ENCODE peak calls at places on chromosomes 5 and 9, in six cellular contexts. O is retinal pigment epithelial cell; E is amniotic stem cell; M is GM20000; F is ELF-1; A is stimulated activated CD4-positive, alpha-beta T cell treated with anti-CD3 and anti-CD28 coated beads, TNF-alpha, amount 100 ng/mL, for 1 hour. Y is an unnamed sample.

GRCh38 chr9:120526493-120526892 is 53.5 kb downstream of the CDK5RAP2 start:
- DNase-seq in F (no peak), O (no peak), M (no peak), E (no peak), A (no peak), Y (no peak)

GRCh38 chr9:93582115-93582514 is 5.7 kb downstream of the PHF2 start:
- DNase-seq in F (no peak), O (no peak), A (no peak), M (no peak), E (no peak), Y (peak; percentile 7)

GRCh38 chr5:133233616-133234015 is 181.8 kb downstream of the HSPA4 start:
- DNase-seq in M (no peak), F (no peak), O (no peak), E (no peak), A (no peak), Y (no peak)

GRCh38 chr9:98081477-98082219 is 25.1 kb downstream of the NANS start:
- DNase-seq in A (no peak), E (no peak), M (no peak), F (no peak), O (no peak), Y (peak; percentile 53)

GRCh38 chr5:42579320-42579719 is 156.1 kb downstream of the GHR start:
- DNase-seq in M (no peak), A (no peak), F (no peak), E (no peak), O (peak; percentile 24), Y (no peak)

GRCh38 chr5:132877938-132878337 is 4.5 kb downstream of the LEAP2 start:
- DNase-seq in M (no peak), O (no peak), F (no peak), E (no peak), A (no peak), Y (no peak)

GRCh38 chr9:128127568-128127989 is at the start of gene PTGES2:
- DNase-seq in M (peak; percentile 86), E (peak; percentile 59), A (peak; percentile 57), F (no peak), O (peak; percentile 50), Y (peak; percentile 83)

GRCh38 chr5:116764941-116765340 is 190.3 kb upstream of the SEMA6A start:
- DNase-seq in F (no peak), E (no peak), A (no peak), M (no peak), O (no peak), Y (no peak)

GRCh38 chr9:116147821-116148220 is 5.8 kb upstream of the PAPPA start:
- DNase-seq in E (no peak), O (no peak), A (no peak), F (no peak), M (no peak), Y (no peak)

GRCh38 chr5:58060971-58061370 is 398.9 kb downstream of the PLK2 start:
- DNase-seq in O (no peak), E (no peak), F (no peak), A (no peak), M (no peak), Y (no peak)

GRCh38 chr9:19379697-19380046 is 364 bp downstream of the RPS6 start:
- DNase-seq in E (no peak), A (no peak), O (no peak), M (peak; percentile 26), F (no peak), Y (no peak)

GRCh38 chr5:177390363-177391300 is 6.4 kb downstream of the SLC34A1 start:
- DNase-seq in A (peak; percentile 78), O (peak; percentile 36), E (no peak), M (peak; percentile 93), F (peak; percentile 97), Y (peak; percentile 89)

GRCh38 chr5:17411436-17411835 is 86.6 kb upstream of the TAF11L2 start:
- DNase-seq in A (no peak), E (no peak), O (no peak), M (no peak), F (no peak), Y (no peak)

GRCh38 chr5:131230406-131230805 is 33.4 kb upstream of the CDC42SE2 start:
- DNase-seq in M (peak; percentile 26), A (no peak), F (peak; percentile 26), E (no peak), O (no peak), Y (no peak)

GRCh38 chr5:981466-981865 is 27.1 kb upstream of the NKD2 start:
- DNase-seq in O (no peak), A (no peak), E (no peak), F (no peak), M (no peak), Y (no peak)

GRCh38 chr5:157816682-157817268 is 42.2 kb downstream of the CLINT1 start:
- DNase-seq in M (no peak), E (no peak), F (no peak), A (no peak), O (no peak), Y (no peak)

GRCh38 chr9:136886610-136887597 is 588 bp downstream of the TRAF2 start:
- DNase-seq in M (peak; percentile 72), O (no peak), E (no peak), A (no peak), F (peak; percentile 54), Y (peak; percentile 46)

GRCh38 chr9:135240871-135241311 is 153.4 kb downstream of the OLFM1 start:
- DNase-seq in O (no peak), A (no peak), F (no peak), E (no peak), M (no peak), Y (no peak)

GRCh38 chr5:93588586-93589347 is 5.7 kb downstream of the NR2F1 start:
- DNase-seq in M (no peak), O (no peak), F (no peak), E (no peak), A (no peak), Y (no peak)

GRCh38 chr5:43290726-43291125 is 22.5 kb downstream of the HMGCS1 start:
- DNase-seq in A (no peak), M (no peak), O (no peak), E (no peak), F (no peak), Y (no peak)

GRCh38 chr5:32259033-32259432 is 53.7 kb downstream of the MTMR12 start:
- DNase-seq in O (no peak), M (no peak), F (no peak), E (no peak), A (no peak), Y (no peak)

GRCh38 chr9:103837940-103838339 is 256.2 kb upstream of the SMC2 start:
- DNase-seq in F (no peak), E (no peak), A (no peak), M (no peak), O (no peak), Y (no peak)

GRCh38 chr5:138874241-138874640 is 894 bp downstream of the LRRTM2 start:
- DNase-seq in O (no peak), F (no peak), M (no peak), E (no peak), A (no peak), Y (no peak)

GRCh38 chr9:106771618-106772017 is 91.3 kb upstream of the ZNF462 start:
- DNase-seq in A (no peak), O (no peak), E (no peak), M (no peak), F (no peak), Y (no peak)

GRCh38 chr9:110016340-110016739 is 191.6 kb downstream of the C9orf152 start:
- DNase-seq in M (no peak), O (peak; percentile 78), F (no peak), A (no peak), E (peak; percentile 48), Y (no peak)

GRCh38 chr5:62533597-62533996 is 45.0 kb upstream of the LRRC70 start:
- DNase-seq in M (no peak), F (no peak), O (no peak), E (no peak), A (no peak), Y (no peak)

GRCh38 chr5:75734913-75735789 is 17.9 kb upstream of the POC5 start:
- DNase-seq in F (peak; percentile 40), A (no peak), E (no peak), O (no peak), M (peak; percentile 31), Y (peak; percentile 20)

GRCh38 chr5:141889282-141889871 is 11.2 kb upstream of the PCDH1 start:
- DNase-seq in O (no peak), A (no peak), F (no peak), M (no peak), E (no peak), Y (no peak)

GRCh38 chr5:35773936-35774335 is 82.8 kb upstream of the IL7R start:
- DNase-seq in A (no peak), F (no peak), M (no peak), O (no peak), E (no peak), Y (peak; percentile 36)

GRCh38 chr9:127916665-127917581 is at the start of gene ST6GALNAC4:
- DNase-seq in A (peak; percentile 93), E (peak; percentile 89), O (peak; percentile 62), M (peak; percentile 99), F (peak; percentile 74), Y (peak; percentile 96)